ENCODE peak calls at places on chromosomes 13 and 19, in eight cellular contexts. One of them, this sample, is unnamed.

GRCh38 chr13:40271511-40271910 is 394.9 kb downstream of the FOXO1 start:
- DNase-seq in ovary: no peak
- DNase-seq in endothelial cell of umbilical vein: peak; percentile 78
- DNase-seq in lower leg skin: no peak
- DNase-seq in gastrocnemius medialis: no peak
- DNase-seq in stomach: no peak
- DNase-seq in tibial nerve: peak; percentile 31
- DNase-seq in A549: no peak
- DNase-seq in this sample: peak; percentile 30

GRCh38 chr19:51688665-51689571 is 4.2 kb upstream of the SPACA6 start:
- DNase-seq in ovary: peak; percentile 97
- DNase-seq in endothelial cell of umbilical vein: peak; percentile 92
- DNase-seq in lower leg skin: peak; percentile 97
- DNase-seq in gastrocnemius medialis: peak; percentile 72
- DNase-seq in stomach: peak; percentile 88
- DNase-seq in tibial nerve: peak; percentile 90
- DNase-seq in A549: peak; percentile 71
- DNase-seq in this sample: peak; percentile 95

GRCh38 chr13:93230466-93230865 is 3.9 kb downstream of the GPC6 start:
- DNase-seq in ovary: no peak
- DNase-seq in endothelial cell of umbilical vein: no peak
- DNase-seq in lower leg skin: no peak
- DNase-seq in gastrocnemius medialis: no peak
- DNase-seq in stomach: no peak
- DNase-seq in tibial nerve: no peak
- DNase-seq in A549: no peak
- DNase-seq in this sample: no peak

GRCh38 chr13:110044521-110045200 is 258.3 kb upstream of the IRS2 start:
- DNase-seq in ovary: no peak
- DNase-seq in endothelial cell of umbilical vein: no peak
- DNase-seq in lower leg skin: no peak
- DNase-seq in gastrocnemius medialis: no peak
- DNase-seq in stomach: no peak
- DNase-seq in tibial nerve: no peak
- DNase-seq in A549: no peak
- DNase-seq in this sample: no peak

GRCh38 chr13:107301724-107302374 is 733.9 kb upstream of the ARGLU1 start:
- DNase-seq in ovary: no peak
- DNase-seq in endothelial cell of umbilical vein: peak; percentile 17
- DNase-seq in lower leg skin: no peak
- DNase-seq in gastrocnemius medialis: no peak
- DNase-seq in stomach: no peak
- DNase-seq in tibial nerve: no peak
- DNase-seq in A549: no peak
- DNase-seq in this sample: no peak

GRCh38 chr13:26026211-26026610 is 25.6 kb downstream of the SHISA2 start:
- DNase-seq in ovary: no peak
- DNase-seq in endothelial cell of umbilical vein: no peak
- DNase-seq in lower leg skin: no peak
- DNase-seq in gastrocnemius medialis: no peak
- DNase-seq in stomach: no peak
- DNase-seq in tibial nerve: no peak
- DNase-seq in A549: no peak
- DNase-seq in this sample: no peak

GRCh38 chr13:87426737-87427136 is 244.4 kb upstream of the SLITRK5 start:
- DNase-seq in ovary: no peak
- DNase-seq in endothelial cell of umbilical vein: no peak
- DNase-seq in lower leg skin: no peak
- DNase-seq in gastrocnemius medialis: no peak
- DNase-seq in stomach: no peak
- DNase-seq in tibial nerve: no peak
- DNase-seq in A549: no peak
- DNase-seq in this sample: no peak

GRCh38 chr13:49421391-49421790 is 22.5 kb downstream of the CAB39L start:
- DNase-seq in ovary: no peak
- DNase-seq in endothelial cell of umbilical vein: peak; percentile 3
- DNase-seq in lower leg skin: no peak
- DNase-seq in gastrocnemius medialis: no peak
- DNase-seq in stomach: no peak
- DNase-seq in tibial nerve: no peak
- DNase-seq in A549: no peak
- DNase-seq in this sample: no peak

GRCh38 chr19:10508707-10509106 is 5.6 kb upstream of the KEAP1 start:
- DNase-seq in ovary: no peak
- DNase-seq in endothelial cell of umbilical vein: no peak
- DNase-seq in lower leg skin: no peak
- DNase-seq in gastrocnemius medialis: no peak
- DNase-seq in stomach: no peak
- DNase-seq in tibial nerve: no peak
- DNase-seq in A549: no peak
- DNase-seq in this sample: no peak

GRCh38 chr19:2398735-2399305 is 28.6 kb downstream of the TIMM13 start:
- DNase-seq in ovary: no peak
- DNase-seq in endothelial cell of umbilical vein: no peak
- DNase-seq in lower leg skin: no peak
- DNase-seq in gastrocnemius medialis: no peak
- DNase-seq in stomach: no peak
- DNase-seq in tibial nerve: no peak
- DNase-seq in A549: no peak
- DNase-seq in this sample: no peak

GRCh38 chr19:801030-801860 is 4.0 kb downstream of the PTBP1 start:
- DNase-seq in ovary: peak; percentile 80
- DNase-seq in endothelial cell of umbilical vein: peak; percentile 44
- DNase-seq in lower leg skin: no peak
- DNase-seq in gastrocnemius medialis: no peak
- DNase-seq in stomach: peak; percentile 84
- DNase-seq in tibial nerve: no peak
- DNase-seq in A549: no peak
- DNase-seq in this sample: peak; percentile 59

GRCh38 chr19:42216653-42217521 is 590 bp downstream of the DEDD2 start:
- DNase-seq in ovary: peak; percentile 74
- DNase-seq in endothelial cell of umbilical vein: peak; percentile 47
- DNase-seq in lower leg skin: peak; percentile 91
- DNase-seq in gastrocnemius medialis: no peak
- DNase-seq in stomach: peak; percentile 51
- DNase-seq in tibial nerve: no peak
- DNase-seq in A549: peak; percentile 66
- DNase-seq in this sample: peak; percentile 37

DNA sequence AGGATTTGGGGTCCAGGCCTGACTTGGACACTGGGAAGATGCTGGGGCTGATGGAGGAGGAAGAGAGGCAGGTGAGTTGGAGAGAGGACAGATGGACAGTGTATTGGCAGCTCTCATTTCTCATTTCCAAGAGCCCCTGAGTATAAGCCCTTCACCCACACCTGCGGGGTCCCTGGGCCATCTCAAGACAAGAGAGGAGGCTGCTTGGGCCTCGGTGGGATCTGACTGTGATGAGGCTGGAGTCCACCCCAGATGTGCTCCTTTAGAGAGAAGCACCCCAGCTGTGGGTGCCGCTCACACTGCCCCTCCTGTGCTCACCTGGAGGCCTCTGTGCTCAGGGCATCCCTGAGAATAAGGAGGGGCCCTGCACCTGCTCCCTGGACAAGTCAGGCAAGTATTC is 3.7 kb downstream of the LILRA2 start:
- DNase-seq in ovary: no peak
- DNase-seq in endothelial cell of umbilical vein: no peak
- DNase-seq in lower leg skin: no peak
- DNase-seq in gastrocnemius medialis: no peak
- DNase-seq in stomach: no peak
- DNase-seq in tibial nerve: no peak
- DNase-seq in A549: no peak
- DNase-seq in this sample: no peak
- TF ChIP-seq POLR2A in ovary: no peak
- TF ChIP-seq POLR2A in endothelial cell of umbilical vein: no peak
- TF ChIP-seq POLR2A in lower leg skin: no peak
- TF ChIP-seq POLR2A in gastrocnemius medialis: no peak
- TF ChIP-seq POLR2A in stomach: no peak
- TF ChIP-seq POLR2A in tibial nerve: no peak
- TF ChIP-seq POLR2A in A549: no peak
- TF ChIP-seq POLR2A in this sample: no peak

GRCh38 chr13:99596180-99596579 is 94.9 kb downstream of the TM9SF2 start:
- DNase-seq in ovary: no peak
- DNase-seq in endothelial cell of umbilical vein: no peak
- DNase-seq in lower leg skin: no peak
- DNase-seq in gastrocnemius medialis: no peak
- DNase-seq in stomach: no peak
- DNase-seq in tibial nerve: no peak
- DNase-seq in A549: no peak
- DNase-seq in this sample: no peak

GRCh38 chr13:99585609-99586008 is 84.3 kb downstream of the TM9SF2 start:
- DNase-seq in ovary: no peak
- DNase-seq in endothelial cell of umbilical vein: no peak
- DNase-seq in lower leg skin: no peak
- DNase-seq in gastrocnemius medialis: no peak
- DNase-seq in stomach: no peak
- DNase-seq in tibial nerve: no peak
- DNase-seq in A549: no peak
- DNase-seq in this sample: no peak

GRCh38 chr13:99587893-99588606 is 86.8 kb downstream of the TM9SF2 start:
- DNase-seq in ovary: no peak
- DNase-seq in endothelial cell of umbilical vein: no peak
- DNase-seq in lower leg skin: peak; percentile 12
- DNase-seq in gastrocnemius medialis: no peak
- DNase-seq in stomach: no peak
- DNase-seq in tibial nerve: no peak
- DNase-seq in A549: no peak
- DNase-seq in this sample: no peak

GRCh38 chr13:99589575-99589974 is 88.3 kb downstream of the TM9SF2 start:
- DNase-seq in ovary: no peak
- DNase-seq in endothelial cell of umbilical vein: no peak
- DNase-seq in lower leg skin: peak; percentile 17
- DNase-seq in gastrocnemius medialis: no peak
- DNase-seq in stomach: no peak
- DNase-seq in tibial nerve: no peak
- DNase-seq in A549: no peak
- DNase-seq in this sample: no peak

GRCh38 chr13:99590519-99591011 is 89.3 kb downstream of the TM9SF2 start:
- DNase-seq in ovary: no peak
- DNase-seq in endothelial cell of umbilical vein: peak; percentile 80
- DNase-seq in lower leg skin: no peak
- DNase-seq in gastrocnemius medialis: no peak
- DNase-seq in stomach: no peak
- DNase-seq in tibial nerve: no peak
- DNase-seq in A549: no peak
- DNase-seq in this sample: no peak
- TF ChIP-seq POLR2A in ovary: no peak
- TF ChIP-seq POLR2A in endothelial cell of umbilical vein: no peak
- TF ChIP-seq POLR2A in lower leg skin: no peak
- TF ChIP-seq POLR2A in gastrocnemius medialis: no peak
- TF ChIP-seq POLR2A in stomach: no peak
- TF ChIP-seq POLR2A in tibial nerve: no peak
- TF ChIP-seq POLR2A in A549: no peak
- TF ChIP-seq POLR2A in this sample: no peak

GRCh38 chr19:35031072-35031881 is 1.0 kb downstream of the SCN1B start:
- DNase-seq in ovary: peak; percentile 62
- DNase-seq in endothelial cell of umbilical vein: no peak
- DNase-seq in lower leg skin: no peak
- DNase-seq in gastrocnemius medialis: peak; percentile 71
- DNase-seq in stomach: no peak
- DNase-seq in tibial nerve: no peak
- DNase-seq in A549: peak; percentile 68
- DNase-seq in this sample: no peak

GRCh38 chr19:35027851-35028599 is 2.2 kb upstream of the SCN1B start:
- DNase-seq in ovary: no peak
- DNase-seq in endothelial cell of umbilical vein: no peak
- DNase-seq in lower leg skin: no peak
- DNase-seq in gastrocnemius medialis: peak; percentile 85
- DNase-seq in stomach: no peak
- DNase-seq in tibial nerve: no peak
- DNase-seq in A549: no peak
- DNase-seq in this sample: no peak

GRCh38 chr19:35032356-35032865 is 2.1 kb downstream of the SCN1B start:
- DNase-seq in ovary: no peak
- DNase-seq in endothelial cell of umbilical vein: no peak
- DNase-seq in lower leg skin: no peak
- DNase-seq in gastrocnemius medialis: no peak
- DNase-seq in stomach: no peak
- DNase-seq in tibial nerve: no peak
- DNase-seq in A549: no peak
- DNase-seq in this sample: no peak

GRCh38 chr19:35029737-35030256 is 473 bp upstream of the SCN1B start:
- DNase-seq in ovary: no peak
- DNase-seq in endothelial cell of umbilical vein: peak; percentile 31
- DNase-seq in lower leg skin: no peak
- DNase-seq in gastrocnemius medialis: no peak
- DNase-seq in stomach: no peak
- DNase-seq in tibial nerve: no peak
- DNase-seq in A549: peak; percentile 72
- DNase-seq in this sample: no peak

DNA sequence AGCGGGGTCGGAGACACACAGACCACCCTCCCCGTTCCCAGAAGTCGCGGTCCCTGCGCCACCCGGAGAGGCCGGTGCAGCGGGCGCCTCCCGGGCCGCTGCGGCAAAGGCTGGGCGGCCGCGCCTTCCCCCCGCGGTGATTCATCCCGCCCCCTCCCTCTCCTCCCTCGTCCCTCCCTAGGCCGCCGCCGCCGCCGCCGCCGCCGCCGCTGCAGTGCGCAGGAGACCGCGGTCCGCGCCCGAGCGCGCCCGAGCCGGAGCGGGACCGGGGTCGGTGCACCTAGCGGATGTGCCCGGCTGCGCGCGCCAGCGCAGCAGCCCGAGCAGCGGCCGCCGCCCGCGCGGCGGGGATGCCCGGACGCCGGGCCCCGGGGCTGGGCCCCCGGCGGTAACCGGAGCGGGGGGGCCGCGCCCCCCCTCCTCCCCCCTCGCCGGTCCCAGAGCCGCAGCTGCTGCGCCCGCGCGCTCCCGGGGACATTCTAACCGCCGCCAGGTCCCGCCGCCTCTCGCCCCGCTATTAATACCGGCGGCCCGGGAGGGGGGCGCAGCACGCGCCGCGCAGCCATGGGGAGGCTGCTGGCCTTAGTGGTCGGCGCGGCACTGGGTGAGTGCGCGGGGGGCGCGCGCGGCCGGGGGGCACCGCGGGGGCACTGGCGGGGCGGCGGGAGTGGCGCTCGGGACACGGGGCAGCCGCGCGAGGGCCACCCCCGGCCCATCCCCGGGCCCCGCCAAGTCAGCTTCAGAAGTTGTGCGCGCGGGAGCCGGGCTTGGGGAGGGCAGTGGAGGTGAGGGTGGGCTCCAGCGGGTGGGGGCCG is at the start of gene SCN1B:
- DNase-seq in ovary: peak; percentile 81
- DNase-seq in endothelial cell of umbilical vein: peak; percentile 51
- DNase-seq in lower leg skin: peak; percentile 92
- DNase-seq in gastrocnemius medialis: peak; percentile 61
- DNase-seq in stomach: peak; percentile 62
- DNase-seq in tibial nerve: no peak
- DNase-seq in A549: peak; percentile 91
- DNase-seq in this sample: peak; percentile 63
- TF ChIP-seq POLR2A in ovary: no peak
- TF ChIP-seq POLR2A in endothelial cell of umbilical vein: no peak
- TF ChIP-seq POLR2A in lower leg skin: no peak
- TF ChIP-seq POLR2A in gastrocnemius medialis: peak; percentile 74
- TF ChIP-seq POLR2A in stomach: no peak
- TF ChIP-seq POLR2A in tibial nerve: peak; percentile 11
- TF ChIP-seq POLR2A in A549: no peak
- TF ChIP-seq POLR2A in this sample: no peak

DNA sequence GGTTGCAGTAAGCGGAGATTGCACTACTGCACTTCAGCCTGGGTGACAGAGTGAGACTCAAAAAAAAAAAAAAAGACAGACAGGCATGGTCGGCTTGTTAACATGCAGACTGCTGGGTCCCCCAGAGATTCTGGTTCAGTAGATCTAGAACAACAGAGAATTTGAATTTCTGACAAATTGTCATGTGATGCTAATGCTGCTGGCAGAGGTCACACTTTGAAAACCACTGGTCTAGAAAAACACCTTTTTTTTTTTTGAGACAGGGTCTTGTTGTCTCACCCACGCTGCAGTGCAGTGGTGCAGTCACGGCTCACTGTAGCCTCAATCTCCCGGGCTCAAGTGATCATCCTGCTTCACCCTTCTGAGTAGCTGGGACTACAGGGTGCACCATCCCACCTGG is 7.7 kb upstream of the LRFN3 start:
- DNase-seq in ovary: no peak
- DNase-seq in endothelial cell of umbilical vein: no peak
- DNase-seq in lower leg skin: no peak
- DNase-seq in gastrocnemius medialis: no peak
- DNase-seq in stomach: no peak
- DNase-seq in tibial nerve: no peak
- DNase-seq in A549: no peak
- DNase-seq in this sample: no peak
- TF ChIP-seq POLR2A in ovary: no peak
- TF ChIP-seq POLR2A in endothelial cell of umbilical vein: no peak
- TF ChIP-seq POLR2A in lower leg skin: no peak
- TF ChIP-seq POLR2A in gastrocnemius medialis: no peak
- TF ChIP-seq POLR2A in stomach: no peak
- TF ChIP-seq POLR2A in tibial nerve: no peak
- TF ChIP-seq POLR2A in A549: no peak
- TF ChIP-seq POLR2A in this sample: no peak

This sample was measured in uterus.